ENCODE peak calls at places on chromosomes 6 and 20, in four cellular contexts. One of them, this sample, is unnamed.

GRCh38 chr20:34637245-34638185 is 39.4 kb downstream of the PIGU start:
- DNase-seq in MM.1S: no peak
- DNase-seq in activated CD8-positive, alpha-beta memory T cell treated with anti-CD3 and anti-CD28 coated beads, Interleukin-2, amount 10 ng/mL, durations not matched to agents 7 days and 5 days: no peak
- DNase-seq in NCI-H2171: no peak
- DNase-seq in this sample: no peak

GRCh38 chr20:9458075-9458818 is 56.1 kb upstream of the LAMP5 start:
- DNase-seq in NCI-H2171: no peak
- DNase-seq in activated CD8-positive, alpha-beta memory T cell treated with anti-CD3 and anti-CD28 coated beads, Interleukin-2, amount 10 ng/mL, durations not matched to agents 7 days and 5 days: no peak
- DNase-seq in MM.1S: peak
- DNase-seq in this sample: peak

GRCh38 chr20:50270569-50270968 is 79.9 kb downstream of the CEBPB start:
- DNase-seq in MM.1S: no peak
- DNase-seq in activated CD8-positive, alpha-beta memory T cell treated with anti-CD3 and anti-CD28 coated beads, Interleukin-2, amount 10 ng/mL, durations not matched to agents 7 days and 5 days: no peak
- DNase-seq in NCI-H2171: no peak
- DNase-seq in this sample: no peak

GRCh38 chr20:10910535-10911239 is 236.9 kb upstream of the JAG1 start:
- DNase-seq in NCI-H2171: no peak
- DNase-seq in activated CD8-positive, alpha-beta memory T cell treated with anti-CD3 and anti-CD28 coated beads, Interleukin-2, amount 10 ng/mL, durations not matched to agents 7 days and 5 days: no peak
- DNase-seq in MM.1S: no peak
- DNase-seq in this sample: no peak

GRCh38 chr6:15628499-15629131 is 34.2 kb downstream of the DTNBP1 start:
- DNase-seq in MM.1S: no peak
- DNase-seq in NCI-H2171: no peak
- DNase-seq in activated CD8-positive, alpha-beta memory T cell treated with anti-CD3 and anti-CD28 coated beads, Interleukin-2, amount 10 ng/mL, durations not matched to agents 7 days and 5 days: peak
- DNase-seq in this sample: no peak

GRCh38 chr6:83735461-83735860 is 26.6 kb upstream of the SNAP91 start:
- DNase-seq in activated CD8-positive, alpha-beta memory T cell treated with anti-CD3 and anti-CD28 coated beads, Interleukin-2, amount 10 ng/mL, durations not matched to agents 7 days and 5 days: no peak
- DNase-seq in NCI-H2171: no peak
- DNase-seq in MM.1S: no peak
- DNase-seq in this sample: no peak

GRCh38 chr6:85669735-85670194 is 27.1 kb upstream of the SYNCRIP start:
- DNase-seq in MM.1S: peak
- DNase-seq in NCI-H2171: no peak
- DNase-seq in activated CD8-positive, alpha-beta memory T cell treated with anti-CD3 and anti-CD28 coated beads, Interleukin-2, amount 10 ng/mL, durations not matched to agents 7 days and 5 days: peak
- DNase-seq in this sample: no peak

GRCh38 chr6:169156108-169156821 is 97.4 kb downstream of the THBS2 start:
- DNase-seq in NCI-H2171: no peak
- DNase-seq in activated CD8-positive, alpha-beta memory T cell treated with anti-CD3 and anti-CD28 coated beads, Interleukin-2, amount 10 ng/mL, durations not matched to agents 7 days and 5 days: peak
- DNase-seq in MM.1S: no peak
- DNase-seq in this sample: no peak

GRCh38 chr6:107711412-107711811 is 112.7 kb downstream of the SCML4 start:
- DNase-seq in MM.1S: no peak
- DNase-seq in activated CD8-positive, alpha-beta memory T cell treated with anti-CD3 and anti-CD28 coated beads, Interleukin-2, amount 10 ng/mL, durations not matched to agents 7 days and 5 days: no peak
- DNase-seq in NCI-H2171: no peak
- DNase-seq in this sample: no peak

GRCh38 chr6:139641412-139641811 is 267.0 kb upstream of the CITED2 start:
- DNase-seq in MM.1S: no peak
- DNase-seq in activated CD8-positive, alpha-beta memory T cell treated with anti-CD3 and anti-CD28 coated beads, Interleukin-2, amount 10 ng/mL, durations not matched to agents 7 days and 5 days: no peak
- DNase-seq in NCI-H2171: no peak
- DNase-seq in this sample: no peak

GRCh38 chr20:19761853-19762252 is 3.8 kb downstream of the RIN2 start:
- DNase-seq in NCI-H2171: no peak
- DNase-seq in activated CD8-positive, alpha-beta memory T cell treated with anti-CD3 and anti-CD28 coated beads, Interleukin-2, amount 10 ng/mL, durations not matched to agents 7 days and 5 days: no peak
- DNase-seq in MM.1S: no peak
- DNase-seq in this sample: no peak

GRCh38 chr20:13755809-13756208 is 28.9 kb downstream of the ESF1 start:
- DNase-seq in MM.1S: no peak
- DNase-seq in NCI-H2171: no peak
- DNase-seq in activated CD8-positive, alpha-beta memory T cell treated with anti-CD3 and anti-CD28 coated beads, Interleukin-2, amount 10 ng/mL, durations not matched to agents 7 days and 5 days: no peak
- DNase-seq in this sample: no peak

GRCh38 chr6:37083243-37084138 is 78.0 kb downstream of the FGD2 start:
- DNase-seq in MM.1S: no peak
- DNase-seq in NCI-H2171: peak
- DNase-seq in activated CD8-positive, alpha-beta memory T cell treated with anti-CD3 and anti-CD28 coated beads, Interleukin-2, amount 10 ng/mL, durations not matched to agents 7 days and 5 days: no peak
- DNase-seq in this sample: no peak

GRCh38 chr20:31514154-31515071 is at the start of gene HM13:
- DNase-seq in NCI-H2171: peak
- DNase-seq in activated CD8-positive, alpha-beta memory T cell treated with anti-CD3 and anti-CD28 coated beads, Interleukin-2, amount 10 ng/mL, durations not matched to agents 7 days and 5 days: peak
- DNase-seq in MM.1S: peak
- DNase-seq in this sample: peak

This sample was measured in RPMI8226.